ENCODE peak calls at places on chromosome 2, in six cellular contexts. G, D, X, S, A and F are unnamed samples.

GRCh38 chr2:129469389-129469788 is 510.1 kb upstream of the RAB6C start:
- DNase-seq in G (no peak), D (no peak), X (no peak), S (no peak), A (no peak), F (no peak)

GRCh38 chr2:215590353-215590752 is 154.5 kb upstream of the FN1 start:
- DNase-seq in G (no peak), D (peak), X (no peak), S (no peak), A (peak), F (no peak)

GRCh38 chr2:234137400-234138014 is 87.0 kb downstream of the SPP2 start:
- DNase-seq in G (no peak), D (no peak), X (peak), S (no peak), A (peak), F (no peak)

GRCh38 chr2:240920783-240921231 is 14.7 kb downstream of the CROCC2 start:
- DNase-seq in G (peak), D (no peak), X (no peak), S (no peak), A (no peak), F (no peak)

GRCh38 chr2:20188851-20189250 is 36.1 kb downstream of the SDC1 start:
- DNase-seq in G (peak), D (no peak), X (no peak), S (peak), A (no peak), F (peak)

GRCh38 chr2:151302286-151302878 is 12.9 kb upstream of the NMI start:
- DNase-seq in G (no peak), D (no peak), X (no peak), S (no peak), A (peak), F (no peak)

GRCh38 chr2:218332920-218333645 is 23.6 kb upstream of the CATIP start:
- DNase-seq in G (no peak), D (peak), X (no peak), S (no peak), A (no peak), F (no peak)

GRCh38 chr2:65353046-65353445 is 79.4 kb downstream of the SPRED2 start:
- DNase-seq in G (no peak), D (no peak), X (no peak), S (no peak), A (no peak), F (peak)

GRCh38 chr2:48508461-48509124 is 21.4 kb upstream of the STON1 start:
- DNase-seq in G (no peak), D (peak), X (no peak), S (peak), A (peak), F (peak)

GRCh38 chr2:143792602-143793001 is 663.4 kb downstream of the ARHGAP15 start:
- DNase-seq in G (no peak), D (no peak), X (no peak), S (no peak), A (no peak), F (no peak)

GRCh38 chr2:136407952-136408318 is 290.0 kb upstream of the CXCR4 start:
- DNase-seq in G (no peak), D (no peak), X (no peak), S (no peak), A (no peak), F (peak)

GRCh38 chr2:189281151-189281550 is 101.6 kb upstream of the COL5A2 start:
- DNase-seq in G (no peak), D (no peak), X (no peak), S (no peak), A (peak), F (no peak)

GRCh38 chr2:73233932-73234832 is at the start of gene CCT7:
- DNase-seq in G (peak), D (peak), X (peak), S (peak), A (peak), F (peak)

GRCh38 chr2:65291221-65292094 is 63.8 kb downstream of the ACTR2 start:
- DNase-seq in G (no peak), D (no peak), X (no peak), S (no peak), A (no peak), F (no peak)

GRCh38 chr2:109371481-109372170 is 242.1 kb downstream of the SEPTIN10 start:
- DNase-seq in G (peak), D (no peak), X (no peak), S (no peak), A (no peak), F (peak)

GRCh38 chr2:143473206-143473605 is 344.0 kb downstream of the ARHGAP15 start:
- DNase-seq in G (no peak), D (peak), X (no peak), S (no peak), A (peak), F (no peak)

GRCh38 chr2:170715062-170715931 is at the start of gene SP5:
- DNase-seq in G (peak), D (peak), X (peak), S (peak), A (peak), F (peak)

GRCh38 chr2:12824771-12825363 is 108.1 kb downstream of the TRIB2 start:
- DNase-seq in G (no peak), D (peak), X (no peak), S (no peak), A (no peak), F (no peak)

GRCh38 chr2:190313880-190314279 is 5.7 kb downstream of the HIBCH start:
- DNase-seq in G (no peak), D (no peak), X (no peak), S (no peak), A (no peak), F (no peak)

GRCh38 chr2:54613361-54613760 is 110.1 kb upstream of the EML6 start:
- DNase-seq in G (no peak), D (no peak), X (no peak), S (no peak), A (peak), F (no peak)

GRCh38 chr2:203591642-203592041 is 56.5 kb upstream of the RAPH1 start:
- DNase-seq in G (no peak), D (no peak), X (no peak), S (no peak), A (peak), F (no peak)

GRCh38 chr2:224146356-224147160 is 107.5 kb upstream of the SERPINE2 start:
- DNase-seq in G (no peak), D (no peak), X (no peak), S (no peak), A (no peak), F (no peak)
- H2BK120ac ChIP-seq in G (no peak), D (peak), X (peak), S (no peak), A (peak), F (no peak)

GRCh38 chr2:236954641-236955040 is 131.0 kb upstream of the COPS8 start:
- DNase-seq in G (no peak), D (no peak), X (no peak), S (no peak), A (no peak), F (no peak)
- H2BK120ac ChIP-seq in G (no peak), D (peak), X (no peak), S (no peak), A (no peak), F (no peak)

GRCh38 chr2:35783723-35784122 is 571.9 kb upstream of the CRIM1 start:
- DNase-seq in G (no peak), D (no peak), X (no peak), S (no peak), A (no peak), F (no peak)
- H2BK120ac ChIP-seq in G (no peak), D (no peak), X (no peak), S (no peak), A (no peak), F (no peak)

DNA sequence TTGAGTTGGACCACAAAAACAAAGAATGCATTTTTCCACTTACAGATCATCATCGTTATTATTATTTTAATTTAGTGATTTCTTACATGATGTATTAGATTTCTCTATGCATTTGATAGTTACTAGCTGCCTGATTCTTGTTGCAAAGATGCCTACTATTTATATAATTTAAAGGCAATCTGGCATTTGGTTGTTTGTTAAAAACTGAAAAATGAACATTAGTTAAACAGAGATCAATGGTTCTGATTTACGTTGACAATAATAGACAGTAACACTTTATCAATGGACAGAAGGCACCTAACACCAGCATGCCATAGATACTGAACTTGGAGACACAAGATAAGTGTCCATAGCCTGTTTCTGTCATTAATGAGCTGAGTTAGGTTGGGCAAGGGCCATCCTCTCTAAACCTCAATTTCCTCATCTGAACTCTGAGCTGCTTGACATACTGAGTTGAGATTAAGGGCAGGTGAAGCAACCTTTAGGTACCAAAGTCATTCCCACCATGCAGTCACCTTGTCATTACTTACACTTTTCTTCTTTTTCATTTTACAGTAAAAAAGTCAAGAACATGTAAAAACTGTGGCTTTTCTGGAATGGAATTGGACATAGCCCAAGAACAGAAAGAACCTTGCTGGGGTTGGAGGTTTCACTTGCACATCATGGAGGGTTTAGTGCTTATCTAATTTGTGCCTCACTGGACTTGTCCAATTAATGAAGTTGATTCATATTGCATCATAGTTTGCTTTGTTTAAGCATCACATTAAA is 3.0 kb downstream of the CCL20 start:
- DNase-seq in G (no peak), D (peak), X (no peak), S (no peak), A (peak), F (no peak)
- H2BK120ac ChIP-seq in G (no peak), D (no peak), X (no peak), S (no peak), A (peak), F (no peak)

GRCh38 chr2:115603285-115603684 is 1160.8 kb downstream of the DPP10 start:
- DNase-seq in G (no peak), D (no peak), X (no peak), S (no peak), A (no peak), F (no peak)
- H2BK120ac ChIP-seq in G (no peak), D (no peak), X (no peak), S (no peak), A (no peak), F (no peak)

GRCh38 chr2:64222351-64222750 is 78.1 kb upstream of the PELI1 start:
- DNase-seq in G (no peak), D (peak), X (peak), S (no peak), A (peak), F (no peak)

GRCh38 chr2:64222942-64223511 is 78.8 kb upstream of the PELI1 start:
- DNase-seq in G (no peak), D (peak), X (no peak), S (no peak), A (no peak), F (no peak)

GRCh38 chr2:64221935-64222334 is 77.7 kb upstream of the PELI1 start:
- DNase-seq in G (no peak), D (no peak), X (no peak), S (no peak), A (no peak), F (no peak)

GRCh38 chr2:64220285-64220684 is 76.1 kb upstream of the PELI1 start:
- DNase-seq in G (no peak), D (no peak), X (no peak), S (no peak), A (no peak), F (no peak)

GRCh38 chr2:64220906-64221659 is 76.9 kb upstream of the PELI1 start:
- DNase-seq in G (no peak), D (peak), X (no peak), S (no peak), A (no peak), F (no peak)
- H2BK120ac ChIP-seq in G (no peak), D (no peak), X (no peak), S (no peak), A (no peak), F (no peak)